ENCODE peak calls at places on chromosomes 3 and 15, in six cellular contexts. P is left ventricle myocardium inferior, Y is upper lobe of right lung, E is heart left ventricle, M is lower lobe of right lung, I is K562. V is an unnamed sample.

GRCh38 chr15:67512140-67512539 is 8.8 kb upstream of the C15orf61 start:
- DNase-seq in P (no peak), M (no peak), I (no peak), Y (no peak), E (no peak), V (no peak)

GRCh38 chr3:57691411-57692133 is 1.3 kb downstream of the DENND6A start:
- DNase-seq in M (no peak), Y (no peak), P (no peak), E (no peak), I (peak; percentile 17), V (no peak)

GRCh38 chr3:46883252-46884185 is 6.0 kb downstream of the PTH1R start:
- DNase-seq in M (no peak), I (peak; percentile 31), Y (no peak), E (no peak), P (no peak), V (no peak)

GRCh38 chr3:23146163-23146562 is 57.0 kb upstream of the UBE2E2 start:
- DNase-seq in M (no peak), I (no peak), Y (no peak), E (no peak), P (no peak), V (no peak)

GRCh38 chr3:17412950-17413530 is 329.4 kb downstream of the TBC1D5 start:
- DNase-seq in I (peak; percentile 75), Y (no peak), E (no peak), M (no peak), P (no peak), V (no peak)

GRCh38 chr15:40449275-40449674 is 8.5 kb downstream of the BAHD1 start:
- DNase-seq in E (no peak), M (no peak), P (no peak), Y (no peak), I (no peak), V (no peak)

GRCh38 chr15:52288051-52288942 is 7.3 kb downstream of the MYO5C start:
- DNase-seq in I (no peak), M (peak; percentile 87), Y (peak; percentile 87), P (no peak), E (no peak), V (peak; percentile 63)

GRCh38 chr3:78281381-78281780 is 1241.5 kb downstream of the ROBO2 start:
- DNase-seq in P (no peak), M (peak; percentile 24), Y (no peak), E (peak; percentile 42), I (no peak), V (no peak)

GRCh38 chr3:77014236-77014635 is 25.7 kb upstream of the ROBO2 start:
- DNase-seq in M (no peak), E (no peak), Y (no peak), P (no peak), I (peak; percentile 4), V (no peak)

GRCh38 chr3:138786788-138787276 is 47.9 kb downstream of the PIK3CB start:
- DNase-seq in Y (no peak), P (no peak), I (no peak), M (no peak), E (no peak), V (no peak)

GRCh38 chr3:161217496-161217895 is 3.6 kb upstream of the NMD3 start:
- DNase-seq in I (peak; percentile 13), M (no peak), P (no peak), E (no peak), Y (no peak), V (no peak)

GRCh38 chr15:81216411-81216810 is 19.7 kb downstream of the IL16 start:
- DNase-seq in Y (no peak), I (no peak), P (peak; percentile 33), E (no peak), M (no peak), V (no peak)

GRCh38 chr3:13575459-13576061 is 26.6 kb downstream of the FBLN2 start:
- DNase-seq in Y (no peak), P (peak; percentile 46), I (peak; percentile 80), M (no peak), E (peak; percentile 62), V (peak; percentile 36)

GRCh38 chr3:138950701-138951100 is 3.7 kb downstream of the FOXL2NB start:
- DNase-seq in P (no peak), E (no peak), Y (no peak), I (no peak), M (no peak), V (no peak)

GRCh38 chr3:43161684-43162512 is 56.0 kb upstream of the POMGNT2 start:
- DNase-seq in I (peak; percentile 27), P (no peak), Y (no peak), M (no peak), E (no peak), V (no peak)

GRCh38 chr3:130250982-130251381 is 94.5 kb upstream of the COL6A5 start:
- DNase-seq in E (no peak), M (no peak), Y (peak; percentile 45), P (no peak), I (no peak), V (no peak)

GRCh38 chr15:20357139-20358065 is 184.2 kb downstream of the GOLGA6L6 start:
- DNase-seq in M (peak; percentile 59), Y (peak; percentile 76), E (peak; percentile 68), P (no peak), I (no peak), V (no peak)

GRCh38 chr3:74691946-74692345 is 77.5 kb upstream of the CNTN3 start:
- DNase-seq in P (no peak), Y (no peak), E (no peak), I (no peak), M (no peak), V (no peak)

GRCh38 chr15:57444877-57445513 is 68.7 kb downstream of the CGNL1 start:
- DNase-seq in M (no peak), P (no peak), E (no peak), Y (no peak), I (no peak), V (no peak)

GRCh38 chr15:47820780-47821319 is 103.5 kb downstream of the SEMA6D start:
- DNase-seq in Y (no peak), E (no peak), I (no peak), P (no peak), M (no peak), V (no peak)

GRCh38 chr3:8261018-8261417 is 240.6 kb upstream of the LMCD1 start:
- DNase-seq in P (no peak), I (no peak), E (no peak), Y (no peak), M (no peak), V (no peak)

GRCh38 chr3:124041553-124041952 is 49.6 kb upstream of the ROPN1 start:
- DNase-seq in P (no peak), I (no peak), E (no peak), M (no peak), Y (no peak), V (no peak)

GRCh38 chr15:31455499-31455898 is 128.9 kb downstream of the KLF13 start:
- DNase-seq in M (no peak), Y (no peak), P (no peak), I (no peak), E (no peak), V (no peak)

GRCh38 chr3:142087676-142088075 is 61.7 kb downstream of the TFDP2 start:
- DNase-seq in E (no peak), P (no peak), M (no peak), Y (no peak), I (no peak), V (no peak)

GRCh38 chr3:18556503-18556902 is 131.4 kb upstream of the SATB1 start:
- DNase-seq in P (no peak), M (no peak), Y (no peak), I (no peak), E (no peak), V (no peak)

DNA sequence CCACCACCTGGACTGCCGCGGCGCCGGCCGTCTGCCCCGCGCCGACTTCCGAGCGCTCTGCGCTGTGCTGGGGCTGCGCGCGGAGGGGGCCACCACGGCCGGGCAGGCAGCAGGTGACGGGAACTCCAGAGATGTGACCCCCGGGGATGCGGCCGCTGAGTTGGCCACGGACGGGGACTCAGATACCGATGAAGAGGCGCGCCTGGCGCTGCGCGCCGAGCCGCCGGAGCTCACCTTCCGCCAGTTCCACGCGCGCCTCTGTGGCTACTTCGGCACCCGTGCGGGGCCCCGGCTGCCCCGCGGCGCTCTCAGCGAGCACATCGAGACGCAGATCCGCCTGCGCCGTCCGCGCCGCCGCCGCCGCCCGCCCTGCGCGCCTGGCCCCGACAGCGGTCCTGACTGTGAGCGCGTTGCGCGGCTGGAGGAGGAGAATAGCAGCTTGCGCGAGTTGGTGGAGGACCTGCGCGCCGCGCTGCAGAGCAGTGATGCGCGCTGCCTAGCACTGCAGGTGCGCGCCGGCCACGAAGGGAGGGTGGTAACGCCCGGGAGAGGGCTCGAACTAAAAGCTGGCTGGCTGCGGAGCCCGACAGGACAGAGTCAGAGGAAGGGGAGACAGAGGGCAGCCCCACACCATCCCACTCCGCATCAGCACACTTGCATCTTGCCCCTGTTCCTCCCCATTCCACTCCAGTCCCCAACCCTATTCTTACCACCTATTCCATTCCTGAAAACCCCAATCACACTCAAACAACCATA is 891 bp downstream of the EFCC1 start:
- DNase-seq in E (no peak), P (no peak), I (no peak), Y (no peak), M (no peak), V (no peak)
- H3K4me1 ChIP-seq in E (peaks cover 22% of the 10 kb centered on the region), P (peaks cover 65% of the 10 kb centered on the region), I (no peaks in the 10 kb centered on the region), Y (peaks cover 35% of the 10 kb centered on the region), M (peaks cover 65% of the 10 kb centered on the region), V (peaks cover 16% of the 10 kb centered on the region)

GRCh38 chr15:74007820-74008371 is 13.4 kb downstream of the PML start:
- DNase-seq in P (no peak), E (no peak), I (no peak), M (no peak), Y (no peak), V (no peak)

GRCh38 chr15:74006774-74007639 is 12.5 kb downstream of the PML start:
- DNase-seq in E (no peak), I (no peak), P (no peak), Y (no peak), M (no peak), V (no peak)

GRCh38 chr15:74010929-74011540 is 16.5 kb downstream of the PML start:
- DNase-seq in I (no peak), P (no peak), M (no peak), Y (no peak), E (no peak), V (no peak)

GRCh38 chr15:74011610-74012009 is 17.1 kb downstream of the PML start:
- DNase-seq in I (no peak), Y (no peak), P (peak; percentile 62), E (no peak), M (no peak), V (peak; percentile 58)

DNA sequence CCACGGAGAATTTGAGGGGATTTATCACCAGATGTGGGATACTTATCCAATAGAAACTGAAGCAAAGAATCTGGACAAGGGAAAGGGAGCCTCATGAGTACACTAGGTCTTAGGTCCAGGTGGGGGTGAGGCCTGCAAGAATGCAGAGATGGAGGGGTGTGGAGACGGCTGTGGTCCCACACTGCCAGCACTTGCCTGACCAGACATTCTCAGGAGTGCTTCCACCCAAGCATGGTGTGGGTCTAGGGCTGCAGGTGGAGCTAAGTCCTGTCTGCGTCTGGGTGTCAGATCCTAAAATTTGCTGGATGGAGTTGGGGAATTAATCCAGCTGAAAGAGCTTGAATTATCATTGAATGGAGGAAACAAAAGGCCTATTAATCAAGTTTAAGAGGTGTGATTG is 14.4 kb downstream of the PML start:
- DNase-seq in P (no peak), M (no peak), I (no peak), Y (no peak), E (no peak), V (no peak)
- H3K4me1 ChIP-seq in P (peaks cover 92% of the 10 kb centered on the region), M (peaks cover 84% of the 10 kb centered on the region), I (no peaks in the 10 kb centered on the region), Y (peaks cover 60% of the 10 kb centered on the region), E (peaks cover 46% of the 10 kb centered on the region), V (peaks cover 13% of the 10 kb centered on the region)

GRCh38 chr3:30642715-30643361 is 36.4 kb downstream of the TGFBR2 start:
- DNase-seq in M (no peak), E (no peak), I (no peak), P (no peak), Y (no peak), V (no peak)
- H3K4me1 ChIP-seq in M (peaks cover 98% of the 10 kb centered on the region), E (peaks cover 63% of the 10 kb centered on the region), I (no peaks in the 10 kb centered on the region), P (peaks cover 100% of the 10 kb centered on the region), Y (peaks cover 97% of the 10 kb centered on the region), V (no peaks in the 10 kb centered on the region)

GRCh38 chr15:70093070-70093469 is 4.6 kb downstream of the TLE3 start:
- DNase-seq in Y (peak; percentile 4), P (no peak), M (no peak), I (no peak), E (no peak), V (no peak)
- H3K4me1 ChIP-seq in Y (peaks cover 71% of the 10 kb centered on the region), P (peaks cover 92% of the 10 kb centered on the region), M (peaks cover 79% of the 10 kb centered on the region), I (peaks cover 76% of the 10 kb centered on the region), E (peaks cover 37% of the 10 kb centered on the region), V (peaks cover 48% of the 10 kb centered on the region)

V was measured in testis.